ENCODE peak calls at places on chromosomes 16 and 17, in six cellular contexts. One of them, this sample, is unnamed.

GRCh38 chr16:83113317-83113716 is 486.5 kb downstream of the CDH13 start:
- DNase-seq in EL: peak
- DNase-seq in sigmoid colon: no peak
- DNase-seq in adrenal gland: peak
- DNase-seq in activated CD4-positive, alpha-beta T cell treated with anti-CD3 and anti-CD28 coated beads, Interleukin-2, amount 10 ng/mL, durations not matched to agents 7 days and 5 days: peak
- DNase-seq in fibroblast of mammary gland: peak
- DNase-seq in this sample: peak

GRCh38 chr17:38326996-38327792 is 16.6 kb downstream of the GPR179 start:
- DNase-seq in EL: no peak
- DNase-seq in sigmoid colon: no peak
- DNase-seq in adrenal gland: peak
- DNase-seq in activated CD4-positive, alpha-beta T cell treated with anti-CD3 and anti-CD28 coated beads, Interleukin-2, amount 10 ng/mL, durations not matched to agents 7 days and 5 days: no peak
- DNase-seq in fibroblast of mammary gland: no peak
- DNase-seq in this sample: no peak

GRCh38 chr16:85913688-85914422 is 14.9 kb downstream of the IRF8 start:
- DNase-seq in EL: no peak
- DNase-seq in sigmoid colon: no peak
- DNase-seq in adrenal gland: no peak
- DNase-seq in activated CD4-positive, alpha-beta T cell treated with anti-CD3 and anti-CD28 coated beads, Interleukin-2, amount 10 ng/mL, durations not matched to agents 7 days and 5 days: no peak
- DNase-seq in fibroblast of mammary gland: no peak
- DNase-seq in this sample: no peak

GRCh38 chr16:48556913-48557351 is 53.0 kb downstream of the N4BP1 start:
- DNase-seq in EL: peak
- DNase-seq in sigmoid colon: no peak
- DNase-seq in adrenal gland: no peak
- DNase-seq in activated CD4-positive, alpha-beta T cell treated with anti-CD3 and anti-CD28 coated beads, Interleukin-2, amount 10 ng/mL, durations not matched to agents 7 days and 5 days: no peak
- DNase-seq in fibroblast of mammary gland: peak
- DNase-seq in this sample: no peak

GRCh38 chr16:67177743-67178699 is 5.7 kb downstream of the MATCAP1 start:
- DNase-seq in EL: peak
- DNase-seq in sigmoid colon: peak
- DNase-seq in adrenal gland: peak
- DNase-seq in activated CD4-positive, alpha-beta T cell treated with anti-CD3 and anti-CD28 coated beads, Interleukin-2, amount 10 ng/mL, durations not matched to agents 7 days and 5 days: peak
- DNase-seq in fibroblast of mammary gland: peak
- DNase-seq in this sample: no peak

GRCh38 chr17:3037259-3037658 is 26.1 kb downstream of the OR1D5 start:
- DNase-seq in EL: no peak
- DNase-seq in sigmoid colon: no peak
- DNase-seq in adrenal gland: no peak
- DNase-seq in activated CD4-positive, alpha-beta T cell treated with anti-CD3 and anti-CD28 coated beads, Interleukin-2, amount 10 ng/mL, durations not matched to agents 7 days and 5 days: no peak
- DNase-seq in fibroblast of mammary gland: no peak
- DNase-seq in this sample: no peak

GRCh38 chr16:76854234-76854633 is 336.8 kb upstream of the MON1B start:
- DNase-seq in EL: no peak
- DNase-seq in sigmoid colon: no peak
- DNase-seq in adrenal gland: peak
- DNase-seq in activated CD4-positive, alpha-beta T cell treated with anti-CD3 and anti-CD28 coated beads, Interleukin-2, amount 10 ng/mL, durations not matched to agents 7 days and 5 days: no peak
- DNase-seq in fibroblast of mammary gland: peak
- DNase-seq in this sample: no peak

GRCh38 chr16:55294947-55295346 is 29.1 kb upstream of the IRX6 start:
- DNase-seq in EL: no peak
- DNase-seq in sigmoid colon: no peak
- DNase-seq in adrenal gland: no peak
- DNase-seq in activated CD4-positive, alpha-beta T cell treated with anti-CD3 and anti-CD28 coated beads, Interleukin-2, amount 10 ng/mL, durations not matched to agents 7 days and 5 days: no peak
- DNase-seq in fibroblast of mammary gland: peak
- DNase-seq in this sample: no peak

GRCh38 chr16:84700518-84701277 is 898 bp downstream of the USP10 start:
- DNase-seq in EL: peak
- DNase-seq in sigmoid colon: peak
- DNase-seq in adrenal gland: peak
- DNase-seq in activated CD4-positive, alpha-beta T cell treated with anti-CD3 and anti-CD28 coated beads, Interleukin-2, amount 10 ng/mL, durations not matched to agents 7 days and 5 days: peak
- DNase-seq in fibroblast of mammary gland: peak
- DNase-seq in this sample: peak

GRCh38 chr16:24758373-24758772 is 28.9 kb downstream of the TNRC6A start:
- DNase-seq in EL: peak
- DNase-seq in sigmoid colon: no peak
- DNase-seq in adrenal gland: no peak
- DNase-seq in activated CD4-positive, alpha-beta T cell treated with anti-CD3 and anti-CD28 coated beads, Interleukin-2, amount 10 ng/mL, durations not matched to agents 7 days and 5 days: no peak
- DNase-seq in fibroblast of mammary gland: no peak
- DNase-seq in this sample: no peak

GRCh38 chr16:70252355-70252988 is 732 bp upstream of the EXOSC6 start:
- DNase-seq in EL: no peak
- DNase-seq in sigmoid colon: no peak
- DNase-seq in adrenal gland: no peak
- DNase-seq in activated CD4-positive, alpha-beta T cell treated with anti-CD3 and anti-CD28 coated beads, Interleukin-2, amount 10 ng/mL, durations not matched to agents 7 days and 5 days: no peak
- DNase-seq in fibroblast of mammary gland: peak
- DNase-seq in this sample: no peak

GRCh38 chr16:22788190-22788530 is 25.8 kb upstream of the HS3ST2 start:
- DNase-seq in EL: no peak
- DNase-seq in sigmoid colon: no peak
- DNase-seq in adrenal gland: no peak
- DNase-seq in activated CD4-positive, alpha-beta T cell treated with anti-CD3 and anti-CD28 coated beads, Interleukin-2, amount 10 ng/mL, durations not matched to agents 7 days and 5 days: no peak
- DNase-seq in fibroblast of mammary gland: peak
- DNase-seq in this sample: no peak

GRCh38 chr17:62807812-62808575 is at the start of gene MARCHF10:
- DNase-seq in EL: peak
- DNase-seq in sigmoid colon: no peak
- DNase-seq in adrenal gland: no peak
- DNase-seq in activated CD4-positive, alpha-beta T cell treated with anti-CD3 and anti-CD28 coated beads, Interleukin-2, amount 10 ng/mL, durations not matched to agents 7 days and 5 days: peak
- DNase-seq in fibroblast of mammary gland: no peak
- DNase-seq in this sample: no peak

GRCh38 chr17:5931611-5932010 is 138.6 kb upstream of the WSCD1 start:
- DNase-seq in EL: no peak
- DNase-seq in sigmoid colon: no peak
- DNase-seq in adrenal gland: no peak
- DNase-seq in activated CD4-positive, alpha-beta T cell treated with anti-CD3 and anti-CD28 coated beads, Interleukin-2, amount 10 ng/mL, durations not matched to agents 7 days and 5 days: no peak
- DNase-seq in fibroblast of mammary gland: no peak
- DNase-seq in this sample: peak

GRCh38 chr17:58533616-58534188 is 19.3 kb upstream of the MTMR4 start:
- DNase-seq in EL: no peak
- DNase-seq in sigmoid colon: no peak
- DNase-seq in adrenal gland: no peak
- DNase-seq in activated CD4-positive, alpha-beta T cell treated with anti-CD3 and anti-CD28 coated beads, Interleukin-2, amount 10 ng/mL, durations not matched to agents 7 days and 5 days: no peak
- DNase-seq in fibroblast of mammary gland: no peak
- DNase-seq in this sample: peak